ENCODE peak calls at places on chromosome 18, in five cellular contexts. N is HFF-Myc, T is fibroblast of mammary gland, M is OCI-LY7, K is PC-9. B is an unnamed sample.

GRCh38 chr18:2222270-2223185 is 348.8 kb downstream of the METTL4 start:
- DNase-seq in N (no peak), T (no peak), M (no peak), K (peak), B (peak)

GRCh38 chr18:58992301-58993231 is 127.9 kb downstream of the ZNF532 start:
- DNase-seq in N (no peak), T (no peak), M (no peak), K (no peak), B (peak)

GRCh38 chr18:55862693-55863485 is 274.9 kb upstream of the TCF4 start:
- DNase-seq in N (no peak), T (no peak), M (no peak), K (no peak), B (no peak)

GRCh38 chr18:78782951-78783563 is 196.6 kb upstream of the SALL3 start:
- DNase-seq in N (no peak), T (no peak), M (no peak), K (no peak), B (no peak)

GRCh38 chr18:64747803-64748202 is 598.9 kb upstream of the LINC00305 start:
- DNase-seq in N (no peak), T (no peak), M (no peak), K (no peak), B (no peak)

GRCh38 chr18:57439617-57439975 is 4.4 kb downstream of the ONECUT2 start:
- DNase-seq in N (no peak), T (no peak), M (no peak), K (no peak), B (no peak)

GRCh38 chr18:47929681-47930085 is 776 bp downstream of the SMAD2 start:
- DNase-seq in N (peak), T (peak), M (no peak), K (no peak), B (peak)

GRCh38 chr18:9835112-9835755 is 50.5 kb upstream of the TXNDC2 start:
- DNase-seq in N (no peak), T (no peak), M (no peak), K (peak), B (no peak)

GRCh38 chr18:74596959-74597661 is 560 bp upstream of the ZNF407 start:
- DNase-seq in N (no peak), T (peak), M (peak), K (peak), B (peak)

GRCh38 chr18:32553640-32554039 is 83.0 kb upstream of the GAREM1 start:
- DNase-seq in N (no peak), T (no peak), M (no peak), K (no peak), B (no peak)

GRCh38 chr18:10726198-10727068 is 200.6 kb downstream of the NAPG start:
- DNase-seq in N (no peak), T (no peak), M (no peak), K (no peak), B (no peak)

GRCh38 chr18:3411854-3412268 is 38.1 kb upstream of the TGIF1 start:
- DNase-seq in N (no peak), T (no peak), M (no peak), K (peak), B (peak)

GRCh38 chr18:2932247-2933181 is 80.4 kb downstream of the LPIN2 start:
- DNase-seq in N (peak), T (peak), M (peak), K (peak), B (peak)

GRCh38 chr18:8140841-8141501 is 468.3 kb upstream of the RAB12 start:
- DNase-seq in N (no peak), T (peak), M (no peak), K (no peak), B (peak)

GRCh38 chr18:63367241-63367953 is 391 bp upstream of the KDSR start:
- DNase-seq in N (peak), T (peak), M (peak), K (peak), B (peak)

GRCh38 chr18:76256897-76257500 is 238.0 kb downstream of the ZNF516 start:
- DNase-seq in N (peak), T (peak), M (peak), K (peak), B (peak)

GRCh38 chr18:76564636-76565237 is 69.7 kb upstream of the ZNF516 start:
- DNase-seq in N (no peak), T (peak), M (no peak), K (no peak), B (no peak)

GRCh38 chr18:29154196-29154757 is 977.3 kb upstream of the CDH2 start:
- DNase-seq in N (no peak), T (peak), M (no peak), K (no peak), B (no peak)

GRCh38 chr18:15165048-15165447 is 417.1 kb downstream of the ANKRD30B start:
- DNase-seq in N (no peak), T (no peak), M (no peak), K (no peak), B (no peak)

GRCh38 chr18:78825168-78825567 is 154.4 kb upstream of the SALL3 start:
- DNase-seq in N (no peak), T (no peak), M (no peak), K (no peak), B (no peak)

GRCh38 chr18:70373062-70373519 is 84.2 kb downstream of the SOCS6 start:
- DNase-seq in N (peak), T (peak), M (no peak), K (peak), B (peak)

GRCh38 chr18:78542204-78542603 is 437.4 kb upstream of the SALL3 start:
- DNase-seq in N (no peak), T (no peak), M (no peak), K (peak), B (no peak)

GRCh38 chr18:37332764-37333420 is 232.7 kb downstream of the CELF4 start:
- DNase-seq in N (no peak), T (no peak), M (no peak), K (no peak), B (no peak)

GRCh38 chr18:79410171-79410641 is 14.5 kb downstream of the NFATC1 start:
- DNase-seq in N (no peak), T (no peak), M (no peak), K (no peak), B (no peak)

GRCh38 chr18:51044928-51045587 is 15.0 kb downstream of the SMAD4 start:
- DNase-seq in N (no peak), T (no peak), M (no peak), K (no peak), B (no peak)

GRCh38 chr18:8627107-8627472 is 17.9 kb downstream of the RAB12 start:
- DNase-seq in N (no peak), T (no peak), M (no peak), K (no peak), B (no peak)

GRCh38 chr18:22163432-22163831 is 6.0 kb upstream of the GATA6 start:
- DNase-seq in N (no peak), T (no peak), M (no peak), K (no peak), B (no peak)
- H3K4me3 ChIP-seq in N (no peak), T (no peak), M (no peak), K (no peak), B (no peak)

GRCh38 chr18:48934708-48935432 is 15.9 kb downstream of the SMAD7 start:
- DNase-seq in N (no peak), T (no peak), M (peak), K (no peak), B (no peak)
- H3K4me3 ChIP-seq in N (no peak), T (no peak), M (peak), K (no peak), B (peak)

GRCh38 chr18:62318613-62319012 is 6.5 kb upstream of the TNFRSF11A start:
- DNase-seq in N (no peak), T (no peak), M (no peak), K (no peak), B (no peak)
- H3K4me3 ChIP-seq in N (no peak), T (no peak), M (no peak), K (no peak), B (no peak)

GRCh38 chr18:22912149-22912548 is 21.0 kb upstream of the RBBP8 start:
- DNase-seq in N (no peak), T (no peak), M (no peak), K (no peak), B (no peak)

GRCh38 chr18:22912835-22913234 is 20.3 kb upstream of the RBBP8 start:
- DNase-seq in N (no peak), T (no peak), M (no peak), K (peak), B (peak)

GRCh38 chr18:22915337-22915736 is 17.8 kb upstream of the RBBP8 start:
- DNase-seq in N (no peak), T (no peak), M (no peak), K (no peak), B (no peak)

GRCh38 chr18:22914633-22915032 is 18.5 kb upstream of the RBBP8 start:
- DNase-seq in N (no peak), T (no peak), M (no peak), K (no peak), B (no peak)

GRCh38 chr18:22913861-22914260 is 19.3 kb upstream of the RBBP8 start:
- DNase-seq in N (no peak), T (no peak), M (no peak), K (peak), B (no peak)
- H3K4me3 ChIP-seq in N (no peak), T (no peak), M (no peak), K (peak), B (no peak)

B was measured in cardiac fibroblast.